ENCODE peak calls at places on chromosomes 6 and 20, in ten cellular contexts. E, J, Z, O, F, C, X, A, P and H are unnamed samples.

GRCh38 chr6:138086573-138087196 is 20.5 kb downstream of the PERP start:
- DNase-seq in E (no peak), J (peak; percentile 83), Z (peak; percentile 74), O (no peak), F (no peak), C (no peak), X (no peak), A (peak; percentile 66), P (no peak), H (peak; percentile 86)

GRCh38 chr6:56693246-56693607 is 50.5 kb upstream of the DST start:
- DNase-seq in E (no peak), J (peak; percentile 87), Z (peak; percentile 94), O (peak; percentile 54), F (peak; percentile 74), C (peak; percentile 38), X (no peak), A (peak; percentile 82), P (peak; percentile 73), H (no peak)

GRCh38 chr6:56954389-56955170 is at the start of gene BEND6:
- DNase-seq in E (no peak), J (peak; percentile 87), Z (peak; percentile 89), O (peak; percentile 32), F (peak; percentile 27), C (no peak), X (peak; percentile 71), A (peak; percentile 82), P (peak; percentile 49), H (peak; percentile 50)

GRCh38 chr20:58650181-58650775 is 805 bp upstream of the STX16 start:
- DNase-seq in E (peak; percentile 53), J (no peak), Z (peak; percentile 24), O (peak; percentile 51), F (no peak), C (no peak), X (peak; percentile 58), A (peak; percentile 35), P (peak; percentile 64), H (no peak)

GRCh38 chr6:38436726-38437465 is 202.8 kb downstream of the BTBD9 start:
- DNase-seq in E (no peak), J (peak; percentile 84), Z (peak; percentile 78), O (no peak), F (no peak), C (no peak), X (no peak), A (peak; percentile 13), P (no peak), H (peak; percentile 68)

GRCh38 chr6:50187212-50188055 is 137.7 kb upstream of the DEFB112 start:
- DNase-seq in E (no peak), J (no peak), Z (no peak), O (no peak), F (no peak), C (no peak), X (no peak), A (no peak), P (no peak), H (no peak)

GRCh38 chr6:36545767-36546663 is 1.3 kb downstream of the STK38 start:
- DNase-seq in E (peak; percentile 26), J (peak; percentile 31), Z (peak; percentile 32), O (no peak), F (no peak), C (no peak), X (no peak), A (peak; percentile 33), P (no peak), H (peak; percentile 28)

GRCh38 chr6:163843194-163843593 is 428.7 kb downstream of the QKI start:
- DNase-seq in E (no peak), J (no peak), Z (no peak), O (no peak), F (no peak), C (no peak), X (no peak), A (no peak), P (no peak), H (no peak)

GRCh38 chr6:143234686-143235085 is 174.0 kb downstream of the AIG1 start:
- DNase-seq in E (no peak), J (no peak), Z (no peak), O (no peak), F (no peak), C (no peak), X (no peak), A (no peak), P (no peak), H (no peak)

GRCh38 chr6:23176883-23177282 is 607.5 kb downstream of the HDGFL1 start:
- DNase-seq in E (no peak), J (no peak), Z (no peak), O (no peak), F (no peak), C (no peak), X (no peak), A (peak; percentile 55), P (no peak), H (no peak)

GRCh38 chr6:39228111-39228971 is 934 bp downstream of the KCNK5 start:
- DNase-seq in E (no peak), J (no peak), Z (no peak), O (no peak), F (no peak), C (no peak), X (no peak), A (no peak), P (no peak), H (no peak)

GRCh38 chr6:52966101-52966500 is 29.0 kb downstream of the GSTA4 start:
- DNase-seq in E (no peak), J (no peak), Z (no peak), O (no peak), F (no peak), C (no peak), X (no peak), A (no peak), P (no peak), H (no peak)

GRCh38 chr20:21511850-21512633 is 1.8 kb downstream of the NKX2-2 start:
- DNase-seq in E (no peak), J (no peak), Z (no peak), O (no peak), F (no peak), C (no peak), X (peak; percentile 81), A (no peak), P (peak; percentile 45), H (no peak)

GRCh38 chr20:48984575-48985219 is 61.4 kb upstream of the CSE1L start:
- DNase-seq in E (no peak), J (no peak), Z (peak; percentile 17), O (peak; percentile 50), F (no peak), C (no peak), X (no peak), A (no peak), P (no peak), H (no peak)

GRCh38 chr20:25293507-25293906 is 45.6 kb downstream of the PYGB start:
- DNase-seq in E (no peak), J (no peak), Z (no peak), O (no peak), F (no peak), C (no peak), X (no peak), A (no peak), P (no peak), H (no peak)
- H3K27ac ChIP-seq in E (no peak overlapping the region), J (no peak overlapping the region), Z (no peak overlapping the region), O (no peak overlapping the region), F (peak overlapping the region; percentile 55), C (peak overlapping the region; percentile 60), X (no peak overlapping the region), A (no peak overlapping the region), P (no peak overlapping the region), H (peak overlapping the region; percentile 73)

GRCh38 chr6:3061501-3061941 is 6.8 kb upstream of the RIPK1 start:
- DNase-seq in E (no peak), J (peak; percentile 84), Z (peak; percentile 85), O (no peak), F (no peak), C (no peak), X (no peak), A (no peak), P (no peak), H (peak; percentile 58)
- TF ChIP-seq CTCF in E (no peak), J (peak; percentile 39), Z (peak; percentile 24), O (no peak), F (no peak), C (no peak), X (no peak), A (no peak), P (no peak), H (no peak)

DNA sequence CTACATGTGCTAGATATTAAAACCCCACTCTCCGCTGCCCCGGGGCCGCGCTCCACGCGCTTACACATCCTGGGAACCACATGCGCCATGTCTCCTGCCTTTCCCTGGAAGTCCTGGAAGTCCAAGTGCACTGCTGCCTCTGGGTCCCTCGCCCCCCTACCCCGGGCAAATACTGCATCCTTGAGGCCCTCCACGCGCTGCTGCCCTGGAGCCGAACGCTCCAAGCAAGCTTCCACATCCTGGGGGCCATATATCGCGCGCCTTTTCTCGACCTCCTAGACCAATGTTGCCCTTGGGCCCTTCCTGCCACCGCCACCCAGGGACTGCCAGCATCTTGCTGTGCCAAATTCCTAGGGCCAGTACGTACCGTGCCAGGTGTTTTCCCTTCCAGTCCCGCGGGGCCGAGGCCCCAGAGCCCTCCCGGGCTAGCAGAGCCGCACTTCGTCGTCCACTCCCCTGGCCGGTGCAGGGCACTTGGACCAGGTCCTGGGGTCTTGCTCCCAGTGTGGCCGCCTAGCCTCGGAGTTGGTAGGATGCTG is 779 bp upstream of the KCNG1 start:
- DNase-seq in E (no peak), J (no peak), Z (no peak), O (peak; percentile 42), F (no peak), C (no peak), X (peak; percentile 63), A (no peak), P (no peak), H (no peak)
- H3K27ac ChIP-seq in E (no peak overlapping the region), J (no peak overlapping the region), Z (no peak overlapping the region), O (no peak overlapping the region), F (no peak overlapping the region), C (no peak overlapping the region), X (no peak overlapping the region), A (no peak overlapping the region), P (no peak overlapping the region), H (no peak overlapping the region)

GRCh38 chr6:79250107-79250514 is 15.6 kb upstream of the HMGN3 start:
- DNase-seq in E (no peak), J (no peak), Z (no peak), O (no peak), F (no peak), C (no peak), X (no peak), A (no peak), P (no peak), H (no peak)

GRCh38 chr6:79249136-79249535 is 14.7 kb upstream of the HMGN3 start:
- DNase-seq in E (no peak), J (no peak), Z (no peak), O (no peak), F (no peak), C (no peak), X (no peak), A (no peak), P (no peak), H (no peak)

GRCh38 chr6:79246891-79247290 is 12.4 kb upstream of the HMGN3 start:
- DNase-seq in E (no peak), J (no peak), Z (no peak), O (no peak), F (no peak), C (no peak), X (no peak), A (no peak), P (no peak), H (no peak)

DNA sequence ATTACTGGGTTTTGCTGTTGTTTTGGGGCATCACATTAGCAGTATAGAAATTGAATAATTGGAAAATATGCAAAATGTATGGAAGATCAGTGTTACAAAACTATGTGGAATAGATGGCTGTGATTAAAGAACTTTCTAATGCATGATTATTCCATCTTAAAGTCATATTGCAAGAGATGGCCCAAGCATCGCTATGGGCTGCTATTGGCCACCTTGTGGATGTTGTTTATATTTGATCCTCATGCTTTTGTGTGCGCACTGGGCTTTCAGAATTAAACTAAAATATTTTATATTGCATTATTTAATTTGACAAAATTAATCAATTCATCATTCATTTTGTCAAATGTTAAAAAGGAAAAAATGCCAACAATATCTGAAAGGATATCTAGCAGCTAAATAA is 16.1 kb upstream of the HMGN3 start:
- DNase-seq in E (no peak), J (no peak), Z (no peak), O (no peak), F (no peak), C (no peak), X (no peak), A (no peak), P (no peak), H (no peak)
- TF ChIP-seq CTCF in E (no peak), J (no peak), Z (no peak), O (no peak), F (no peak), C (no peak), X (no peak), A (no peak), P (no peak), H (no peak)